ENCODE peak calls at places on chromosomes 1 and 21, in nine cellular contexts. L, P, U, Y, Z, H, D, R and S are unnamed samples.

GRCh38 chr1:2376261-2376741 is 15.1 kb downstream of the MORN1 start:
- DNase-seq in H (no peak), U (peak; percentile 15), P (peak; percentile 4), L (no peak), D (no peak), R (no peak), Y (no peak), Z (no peak), S (no peak)

GRCh38 chr1:226890331-226891108 is 20.1 kb downstream of the PSEN2 start:
- DNase-seq in Y (no peak), U (no peak), P (no peak), D (no peak), R (no peak), H (no peak), Z (no peak), L (no peak), S (no peak)

GRCh38 chr1:46473991-46474390 is 15.6 kb upstream of the DMBX1 start:
- DNase-seq in H (no peak), R (no peak), U (no peak), P (no peak), L (no peak), Z (no peak), D (no peak), Y (no peak), S (no peak)

GRCh38 chr1:31797216-31797615 is 18.6 kb downstream of the SPOCD1 start:
- DNase-seq in P (no peak), U (no peak), D (no peak), R (no peak), H (peak; percentile 5), Y (no peak), Z (no peak), L (no peak), S (no peak)

GRCh38 chr1:241525026-241525425 is 5.5 kb upstream of the FH start:
- DNase-seq in P (no peak), H (no peak), L (no peak), D (no peak), U (no peak), R (no peak), Y (no peak), Z (no peak), S (no peak)

GRCh38 chr1:46110521-46110920 is 21.9 kb downstream of the PIK3R3 start:
- DNase-seq in H (no peak), Z (no peak), L (no peak), R (no peak), U (no peak), Y (no peak), D (no peak), P (no peak), S (no peak)

GRCh38 chr21:34008618-34009017 is 64.8 kb upstream of the MRPS6 start:
- DNase-seq in H (no peak), U (no peak), L (no peak), Z (no peak), Y (no peak), D (no peak), R (no peak), P (no peak), S (no peak)

GRCh38 chr1:107326823-107327445 is 186.1 kb downstream of the NTNG1 start:
- DNase-seq in R (no peak), P (no peak), D (no peak), L (no peak), Y (no peak), U (no peak), H (no peak), Z (no peak), S (no peak)

GRCh38 chr1:7526867-7527732 is 244.0 kb upstream of the VAMP3 start:
- DNase-seq in H (no peak), P (no peak), U (peak; percentile 18), D (no peak), L (no peak), Z (no peak), Y (no peak), R (no peak), S (no peak)

GRCh38 chr1:25661043-25661807 is 44.6 kb downstream of the MAN1C1 start:
- DNase-seq in D (no peak), L (no peak), R (no peak), Y (no peak), U (no peak), Z (no peak), H (no peak), P (no peak), S (peak; percentile 10)

GRCh38 chr1:84862810-84863251 is 30.2 kb downstream of the LPAR3 start:
- DNase-seq in P (no peak), R (no peak), U (no peak), Y (no peak), L (no peak), H (no peak), Z (no peak), D (no peak), S (no peak)

GRCh38 chr1:40652452-40652851 is 13.0 kb downstream of the RIMS3 start:
- DNase-seq in D (no peak), H (no peak), Z (no peak), R (no peak), Y (no peak), P (no peak), L (no peak), U (no peak), S (no peak)

GRCh38 chr1:202056644-202057334 is 46.4 kb downstream of the ELF3 start:
- DNase-seq in Z (no peak), Y (no peak), L (peak; percentile 76), H (no peak), P (peak; percentile 91), D (peak; percentile 93), U (peak; percentile 86), R (peak; percentile 91), S (peak; percentile 96)

GRCh38 chr1:4786061-4786460 is 131.7 kb downstream of the AJAP1 start:
- DNase-seq in L (no peak), Z (no peak), R (no peak), D (no peak), H (no peak), Y (no peak), U (no peak), P (no peak), S (no peak)

GRCh38 chr1:241105118-241105517 is 251.9 kb downstream of the RGS7 start:
- DNase-seq in P (no peak), D (no peak), R (no peak), U (no peak), L (no peak), Z (no peak), Y (no peak), H (no peak), S (no peak)

GRCh38 chr21:44804762-44805161 is 3.1 kb upstream of the UBE2G2 start:
- DNase-seq in Y (no peak), D (no peak), H (no peak), L (no peak), Z (no peak), U (no peak), R (no peak), P (no peak), S (no peak)

GRCh38 chr1:31055953-31056352 is 9.6 kb downstream of the PUM1 start:
- DNase-seq in U (no peak), H (no peak), Y (no peak), D (no peak), Z (no peak), L (no peak), R (no peak), P (no peak), S (no peak)

GRCh38 chr1:12745992-12746323 is at the start of gene CFAP107:
- DNase-seq in L (no peak), Y (no peak), R (no peak), D (no peak), U (no peak), H (no peak), P (no peak), Z (no peak), S (no peak)

GRCh38 chr21:45029968-45030636 is 44.3 kb upstream of the ADARB1 start:
- DNase-seq in Z (no peak), Y (no peak), L (no peak), P (no peak), D (no peak), H (peak; percentile 10), U (no peak), R (no peak), S (no peak)

GRCh38 chr1:154579382-154579781 is 11.8 kb downstream of the CHRNB2 start:
- DNase-seq in R (no peak), U (no peak), L (no peak), Z (no peak), D (no peak), Y (no peak), H (no peak), P (no peak), S (no peak)

GRCh38 chr1:154575951-154576566 is 8.5 kb downstream of the CHRNB2 start:
- DNase-seq in R (no peak), U (no peak), L (no peak), P (no peak), H (no peak), D (no peak), Y (no peak), Z (no peak), S (no peak)

GRCh38 chr1:154578058-154578418 is 10.5 kb downstream of the CHRNB2 start:
- DNase-seq in Y (peak; percentile 57), H (no peak), P (no peak), L (no peak), R (no peak), Z (no peak), D (no peak), U (no peak), S (no peak)

GRCh38 chr1:154575147-154575927 is 7.8 kb downstream of the CHRNB2 start:
- DNase-seq in R (no peak), L (no peak), P (no peak), Y (no peak), U (no peak), H (no peak), D (no peak), Z (no peak), S (no peak)

GRCh38 chr1:154577346-154578057 is 9.9 kb downstream of the CHRNB2 start:
- DNase-seq in U (no peak), D (no peak), Z (no peak), H (no peak), Y (no peak), R (no peak), P (no peak), L (no peak), S (no peak)
- TF ChIP-seq POLR2A in U (no peak), D (no peak), Z (no peak), H (no peak), Y (no peak), R (no peak), P (no peak), L (no peak), S (no peak)

GRCh38 chr1:65703853-65704252 is 88.8 kb upstream of the PDE4B start:
- DNase-seq in Z (no peak), U (no peak), H (no peak), P (peak; percentile 13), Y (no peak), D (no peak), R (no peak), L (no peak), S (no peak)
- H3K4me3 ChIP-seq in Z (no peak overlapping the region), U (no peak overlapping the region), H (no peak overlapping the region), P (no peak overlapping the region), Y (no peak overlapping the region), D (no peak overlapping the region), R (no peak overlapping the region), L (no peak overlapping the region), S (no peak overlapping the region)

GRCh38 chr1:156750932-156751723 is at the start of gene HDGF:
- DNase-seq in D (no peak), L (no peak), H (peak; percentile 60), Y (peak; percentile 71), P (peak; percentile 53), U (peak; percentile 74), Z (peak; percentile 87), R (peak; percentile 69), S (peak; percentile 48)
- TF ChIP-seq POLR2A in D (no peak), L (peak; percentile 47), H (peak; percentile 62), Y (peak; percentile 19), P (no peak), U (no peak), Z (no peak), R (peak; percentile 21), S (no peak)

GRCh38 chr1:147825586-147825985 is 65.2 kb upstream of the GJA5 start:
- DNase-seq in H (no peak), U (no peak), R (no peak), Y (no peak), Z (no peak), D (no peak), L (no peak), P (no peak), S (no peak)
- H3K4me3 ChIP-seq in H (no peak overlapping the region), U (no peak overlapping the region), R (no peak overlapping the region), Y (no peak overlapping the region), Z (no peak overlapping the region), D (no peak overlapping the region), L (no peak overlapping the region), P (no peak overlapping the region), S (no peak overlapping the region)